ENCODE peak calls at places on chromosomes 6 and 20, in four cellular contexts. Q, Z, W and V are unnamed samples.

GRCh38 chr6:15453186-15453585 is 207.3 kb downstream of the JARID2 start:
- DNase-seq in Q (no peak), Z (no peak), W (no peak), V (no peak)

GRCh38 chr6:106620931-106621672 is 8.2 kb downstream of the RTN4IP1 start:
- DNase-seq in W (no peak), Q (no peak), Z (no peak), V (no peak)

GRCh38 chr20:48879609-48880008 is 41.9 kb upstream of the ARFGEF2 start:
- DNase-seq in Z (no peak), W (no peak), Q (peak), V (no peak)

GRCh38 chr20:53642196-53643030 is 48.8 kb upstream of the ZNF217 start:
- DNase-seq in Q (peak), Z (no peak), W (peak), V (peak)

GRCh38 chr6:17178301-17178700 is 76.5 kb downstream of the STMND1 start:
- DNase-seq in Q (no peak), Z (no peak), W (no peak), V (no peak)

GRCh38 chr6:106666290-106667021 is 37.1 kb downstream of the QRSL1 start:
- DNase-seq in W (no peak), Z (no peak), Q (no peak), V (no peak)

GRCh38 chr6:112910256-112910655 is 563.1 kb downstream of the RFPL4B start:
- DNase-seq in Q (peak), Z (no peak), W (no peak), V (no peak)

GRCh38 chr20:18611492-18611891 is 23.6 kb downstream of the DTD1 start:
- DNase-seq in W (no peak), Q (no peak), Z (no peak), V (no peak)

GRCh38 chr6:21767891-21768659 is 174.5 kb downstream of the SOX4 start:
- DNase-seq in Z (peak), Q (peak), W (no peak), V (no peak)

GRCh38 chr6:130869681-130870080 is 42.5 kb downstream of the SMLR1 start:
- DNase-seq in Q (no peak), Z (no peak), W (no peak), V (no peak)

DNA sequence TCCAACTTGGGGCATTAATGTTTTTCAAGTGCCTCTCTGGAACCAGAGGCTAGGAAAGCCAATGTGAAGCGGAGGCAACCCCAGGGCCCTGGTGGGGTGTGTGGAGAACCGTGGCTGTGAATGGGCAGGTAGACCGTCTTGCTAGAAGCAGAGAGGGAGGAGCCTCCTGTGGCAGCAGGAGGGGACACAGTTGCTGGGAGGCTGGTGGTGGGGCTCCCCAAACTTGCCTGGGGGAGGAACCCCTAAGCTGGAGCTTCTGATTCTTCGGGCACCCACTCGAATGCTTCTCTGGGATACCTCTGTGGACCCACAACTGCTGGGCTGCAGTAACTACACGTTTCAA is 65.3 kb upstream of the APCDD1L start:
- DNase-seq in Z (no peak), Q (no peak), W (no peak), V (no peak)
- H3K4me3 ChIP-seq in Z (no peak), Q (no peak), W (no peak), V (no peak)

DNA sequence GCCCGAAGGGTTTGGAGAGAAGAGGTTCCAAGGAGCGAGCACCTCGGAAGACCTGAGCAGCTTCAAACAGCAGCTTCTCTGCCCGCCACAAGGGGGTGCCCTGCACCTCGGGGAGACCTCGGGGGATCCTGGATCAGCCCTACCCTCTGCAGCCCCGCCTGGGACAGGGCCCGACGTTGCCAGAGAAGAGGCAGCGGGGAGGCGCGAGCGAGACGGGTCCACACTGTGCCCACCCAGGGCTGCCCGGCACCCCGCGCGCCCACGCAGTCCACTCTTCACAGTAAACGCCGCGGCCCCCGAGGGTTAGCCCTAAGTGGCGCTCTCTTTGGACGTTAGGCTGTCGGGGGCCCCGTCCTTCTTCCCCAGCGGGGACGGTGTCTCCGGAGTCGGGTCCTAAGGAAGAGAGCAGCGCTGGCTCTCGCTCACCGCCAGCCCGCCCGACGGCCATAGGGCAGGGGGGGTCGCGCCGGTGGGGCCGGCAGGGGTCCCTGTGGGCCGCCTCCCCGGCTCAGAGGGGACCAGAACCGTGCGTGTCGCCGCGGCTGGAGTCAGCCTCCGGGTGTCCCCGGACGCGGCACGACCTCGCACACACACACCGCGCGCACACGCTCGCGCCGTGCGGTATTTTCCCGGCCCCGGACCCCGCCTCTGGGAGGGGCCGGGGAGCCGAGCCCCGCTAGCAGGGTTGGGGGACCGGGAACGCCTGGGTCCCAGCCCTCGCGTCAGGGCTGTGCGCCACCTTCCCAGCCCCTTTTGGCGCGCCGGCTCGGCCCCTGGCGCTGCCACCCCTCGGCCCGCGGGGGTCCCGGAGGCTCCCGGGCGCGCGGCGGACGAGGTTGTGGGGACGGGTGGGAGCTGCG is 929 bp downstream of the CDH22 start:
- DNase-seq in Z (no peak), W (peak), Q (peak), V (no peak)
- H3K4me3 ChIP-seq in Z (no peak), W (peak), Q (no peak), V (no peak)

GRCh38 chr20:63738687-63739128 is 868 bp upstream of the SLC2A4RG start:
- DNase-seq in Z (no peak), Q (peak), W (no peak), V (no peak)

GRCh38 chr20:63737940-63738686 is 1.5 kb upstream of the SLC2A4RG start:
- DNase-seq in W (no peak), Z (no peak), Q (no peak), V (no peak)

GRCh38 chr20:63735859-63736718 is at the start of gene LIME1:
- DNase-seq in W (peak), Z (no peak), Q (no peak), V (no peak)

GRCh38 chr20:63736893-63737689 is 627 bp downstream of the LIME1 start:
- DNase-seq in Q (no peak), Z (no peak), W (no peak), V (no peak)

DNA sequence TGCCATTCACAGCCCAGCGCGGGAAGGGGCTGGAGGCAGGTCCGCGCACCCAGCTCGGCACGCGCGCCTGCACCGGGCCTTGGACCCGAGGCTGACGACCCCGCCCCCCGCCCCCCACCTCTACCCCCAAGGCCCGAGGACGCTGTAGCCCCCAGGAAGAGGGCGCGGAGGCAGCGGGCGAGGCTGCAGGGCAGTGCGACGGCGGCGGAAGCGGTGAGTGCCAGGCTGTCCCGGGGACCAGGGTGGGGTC is 1.2 kb downstream of the LIME1 start:
- DNase-seq in Q (no peak), W (no peak), Z (no peak), V (no peak)
- H3K4me3 ChIP-seq in Q (no peak), W (peak), Z (peak), V (no peak)

GRCh38 chr6:110741517-110741916 is 73.8 kb downstream of the CDK19 start:
- DNase-seq in Q (no peak), Z (no peak), W (no peak), V (no peak)
- H3K4me3 ChIP-seq in Q (no peak), Z (no peak), W (no peak), V (no peak)

GRCh38 chr6:157158897-157159296 is 164.4 kb downstream of the TMEM242 start:
- DNase-seq in Q (no peak), W (no peak), Z (no peak), V (no peak)

GRCh38 chr6:157155838-157156237 is 167.5 kb downstream of the TMEM242 start:
- DNase-seq in Q (no peak), W (no peak), Z (no peak), V (no peak)

GRCh38 chr6:157159339-157159738 is 164.0 kb downstream of the TMEM242 start:
- DNase-seq in W (no peak), Q (no peak), Z (no peak), V (no peak)

GRCh38 chr6:157158456-157158855 is 164.9 kb downstream of the TMEM242 start:
- DNase-seq in W (no peak), Z (no peak), Q (no peak), V (no peak)

DNA sequence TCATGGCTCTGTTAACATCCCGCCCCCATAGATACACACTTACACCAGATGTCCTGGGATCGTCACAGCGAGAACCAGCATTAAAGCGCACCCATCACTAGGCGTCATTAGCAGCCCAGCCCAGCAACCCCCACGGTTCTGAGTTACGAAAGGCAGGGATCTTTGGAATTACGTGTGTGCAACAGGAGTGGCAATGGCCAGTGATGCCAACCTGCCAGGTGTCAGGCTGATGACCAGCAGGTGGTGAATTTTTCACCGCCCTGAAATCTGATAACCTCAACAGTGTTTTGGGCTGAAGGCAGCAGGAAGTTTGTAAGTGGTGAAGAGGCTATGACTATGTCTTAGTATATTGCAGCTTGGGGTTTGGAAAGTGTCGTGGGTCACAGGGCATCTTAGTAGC is 166.1 kb downstream of the TMEM242 start:
- DNase-seq in Q (no peak), Z (no peak), W (no peak), V (no peak)
- H3K4me3 ChIP-seq in Q (no peak), Z (no peak), W (no peak), V (no peak)

DNA sequence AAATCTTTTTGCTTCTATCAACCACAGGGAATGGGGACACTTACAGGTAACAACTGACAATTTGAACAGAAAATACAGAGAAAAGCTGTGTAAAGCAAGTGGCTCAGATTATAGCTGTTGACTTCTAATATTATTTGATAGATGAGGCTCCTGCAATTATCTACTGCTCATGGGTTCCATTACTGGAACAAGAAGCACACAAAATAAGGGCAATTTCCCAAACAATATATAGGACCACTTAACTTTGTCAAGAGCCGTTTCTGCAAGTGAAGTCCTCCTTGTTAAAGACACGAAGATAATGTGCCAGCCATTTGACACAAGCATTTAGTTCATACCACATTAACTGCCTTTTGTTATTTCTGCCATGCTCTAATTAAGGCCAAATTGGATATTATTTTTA is 315.5 kb upstream of the ARID1B start:
- DNase-seq in Q (no peak), Z (no peak), W (no peak), V (no peak)
- H3K4me3 ChIP-seq in Q (no peak), Z (no peak), W (no peak), V (no peak)

GRCh38 chr6:2896741-2897140 is 6.4 kb downstream of the SERPINB9 start:
- DNase-seq in Q (no peak), W (no peak), Z (no peak), V (no peak)

GRCh38 chr6:2895072-2895471 is 8.0 kb downstream of the SERPINB9 start:
- DNase-seq in Q (no peak), Z (no peak), W (no peak), V (no peak)

GRCh38 chr6:2890981-2891767 is 11.9 kb downstream of the SERPINB9 start:
- DNase-seq in W (no peak), Z (no peak), Q (no peak), V (no peak)

GRCh38 chr6:2893276-2893675 is 9.8 kb downstream of the SERPINB9 start:
- DNase-seq in W (no peak), Z (no peak), Q (no peak), V (no peak)

GRCh38 chr6:2891768-2892170 is 11.3 kb downstream of the SERPINB9 start:
- DNase-seq in Q (no peak), W (peak), Z (peak), V (no peak)
- H3K4me3 ChIP-seq in Q (no peak), W (peak), Z (no peak), V (no peak)

GRCh38 chr6:33927112-33927511 is 123.3 kb upstream of the MLN start:
- DNase-seq in W (no peak), Z (no peak), Q (no peak), V (no peak)
- H3K4me3 ChIP-seq in W (no peak), Z (no peak), Q (no peak), V (no peak)